ENCODE peak calls at places on chromosome 20, in nine cellular contexts. N is choroid plexus epithelial cell, S is DMS79 treated with DMSO at 0.1 percent for 48 hours, F is NCI-H524 treated with DMSO at 0.1 percent for 48 hours, V is T-helper 1 cell, X is OCI-M1, O is cerebellar cortex, H is NCI-H1930, E is NCI-H510A treated with DMSO at 0.1 percent for 48 hours. Y is an unnamed sample.

GRCh38 chr20:47805951-47806350 is 20.7 kb upstream of the SULF2 start:
- DNase-seq in N (no peak), S (no peak), F (no peak), V (no peak), X (no peak), O (no peak), H (no peak), E (no peak), Y (no peak)

GRCh38 chr20:60258255-60258863 is 300.1 kb downstream of the CDH26 start:
- DNase-seq in N (no peak), S (no peak), F (no peak), V (no peak), X (no peak), O (no peak), H (no peak), E (no peak), Y (no peak)

GRCh38 chr20:45487231-45487635 is 17.7 kb downstream of the WFDC2 start:
- DNase-seq in N (no peak), S (no peak), F (no peak), V (no peak), X (peak; percentile 19), O (no peak), H (no peak), E (no peak), Y (no peak)

GRCh38 chr20:35773154-35773751 is 1.4 kb downstream of the PHF20 start:
- DNase-seq in N (peak; percentile 39), S (no peak), F (no peak), V (peak; percentile 11), X (peak; percentile 52), O (peak; percentile 25), H (no peak), E (no peak), Y (no peak)

GRCh38 chr20:3781153-3781910 is at the start of gene SPEF1:
- DNase-seq in N (peak; percentile 91), S (peak; percentile 66), F (peak; percentile 93), V (no peak), X (peak; percentile 96), O (peak; percentile 98), H (peak; percentile 93), E (peak; percentile 98), Y (peak; percentile 78)

GRCh38 chr20:47113362-47114118 is 218.9 kb downstream of the EYA2 start:
- DNase-seq in N (peak; percentile 33), S (no peak), F (no peak), V (no peak), X (peak; percentile 32), O (no peak), H (no peak), E (no peak), Y (no peak)

GRCh38 chr20:20483328-20483727 is 115.4 kb downstream of the INSM1 start:
- DNase-seq in N (no peak), S (no peak), F (no peak), V (no peak), X (no peak), O (no peak), H (no peak), E (no peak), Y (no peak)

GRCh38 chr20:37519508-37520416 is 1.3 kb upstream of the NNAT start:
- DNase-seq in N (peak; percentile 76), S (peak; percentile 42), F (peak; percentile 69), V (no peak), X (no peak), O (no peak), H (no peak), E (peak; percentile 76), Y (no peak)

GRCh38 chr20:1478566-1478965 is 11.9 kb upstream of the NSFL1C start:
- DNase-seq in N (peak; percentile 44), S (no peak), F (no peak), V (no peak), X (no peak), O (no peak), H (no peak), E (no peak), Y (no peak)

GRCh38 chr20:45347297-45347935 is 808 bp downstream of the SDC4 start:
- DNase-seq in N (no peak), S (no peak), F (no peak), V (no peak), X (no peak), O (no peak), H (no peak), E (no peak), Y (no peak)

Y was measured in D721Med.